ENCODE peak calls at places on chromosome X, in seven cellular contexts. E is HCT116, M is PC-3, L is OCI-LY7, Q is neural progenitor cell, H is SK-N-SH, U is GM23248. F is an unnamed sample.

GRCh38 chrX:45050558-45050957 is 150.1 kb downstream of the DIPK2B start:
- DNase-seq in L (no peak), U (no peak), M (peak; percentile 8), H (no peak), E (no peak), Q (no peak), F (no peak)

GRCh38 chrX:3697220-3697684 is 16.2 kb downstream of the PRKX start:
- DNase-seq in Q (no peak), E (no peak), L (no peak), H (no peak), M (no peak), U (no peak), F (no peak)

GRCh38 chrX:34521563-34521962 is 135.5 kb downstream of the TMEM47 start:
- DNase-seq in H (no peak), Q (peak; percentile 55), L (no peak), U (peak; percentile 6), M (peak; percentile 19), E (no peak), F (no peak)

GRCh38 chrX:134396174-134396573 is 63.8 kb upstream of the HPRT1 start:
- DNase-seq in Q (peak; percentile 2), E (no peak), L (peak; percentile 8), M (peak; percentile 37), U (peak; percentile 45), H (peak; percentile 38), F (peak; percentile 34)

GRCh38 chrX:418927-419729 is 32.4 kb upstream of the PPP2R3B start:
- DNase-seq in L (no peak), H (no peak), M (no peak), Q (no peak), E (no peak), U (no peak), F (no peak)

GRCh38 chrX:111322231-111322855 is 52.1 kb upstream of the CAPN6 start:
- DNase-seq in H (no peak), Q (peak; percentile 32), M (no peak), L (no peak), E (no peak), U (no peak), F (no peak)

GRCh38 chrX:7170903-7171302 is 22.9 kb upstream of the PUDP start:
- DNase-seq in H (peak; percentile 28), L (peak; percentile 9), E (no peak), U (no peak), Q (no peak), M (peak; percentile 43), F (no peak)

GRCh38 chrX:131675596-131676194 is 131.8 kb downstream of the OR13H1 start:
- DNase-seq in H (peak; percentile 35), L (peak; percentile 2), E (peak; percentile 7), M (peak; percentile 45), Q (peak; percentile 39), U (peak; percentile 19), F (peak; percentile 52)

GRCh38 chrX:41491267-41492004 is 44.3 kb downstream of the NYX start:
- DNase-seq in M (peak; percentile 76), L (no peak), H (no peak), U (peak; percentile 90), E (peak; percentile 65), Q (peak; percentile 71), F (no peak)

GRCh38 chrX:2692221-2693122 is 1.4 kb downstream of the CD99 start:
- DNase-seq in E (no peak), M (peak; percentile 31), Q (peak; percentile 39), U (peak; percentile 70), L (peak; percentile 38), H (peak; percentile 17), F (no peak)

GRCh38 chrX:2829469-2830246 is 928 bp downstream of the GYG2 start:
- DNase-seq in L (no peak), M (no peak), E (no peak), U (no peak), Q (peak; percentile 42), H (no peak), F (no peak)

GRCh38 chrX:40150503-40150902 is 52.7 kb upstream of the BCOR start:
- DNase-seq in Q (peak; percentile 16), E (no peak), U (no peak), L (peak; percentile 48), H (no peak), M (peak; percentile 32), F (no peak)

DNA sequence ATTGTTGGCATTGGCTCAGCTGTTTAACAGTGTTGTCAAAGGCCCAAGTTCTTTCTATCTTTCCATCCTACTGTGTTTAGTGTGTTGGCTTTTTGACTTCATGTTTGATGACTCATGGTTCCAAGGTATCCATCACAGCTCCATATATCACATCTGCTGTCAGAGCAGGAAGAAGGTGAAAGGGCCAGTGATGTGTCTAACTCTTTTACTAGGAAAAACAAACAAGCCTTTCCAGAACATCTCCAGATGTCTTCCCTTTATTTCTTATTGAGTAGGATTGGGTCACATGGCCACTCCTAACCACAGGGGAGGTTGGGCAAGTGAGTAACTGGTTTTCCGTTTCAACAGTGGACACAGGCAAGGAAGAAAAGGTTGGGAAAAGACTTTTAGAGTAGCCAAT is 65.2 kb downstream of the PHEX start:
- DNase-seq in U (peak; percentile 63), Q (no peak), M (peak; percentile 87), H (no peak), L (no peak), E (no peak), F (no peak)
- H3K27ac ChIP-seq in U (peak overlapping the region; percentile 18), Q (no peak overlapping the region), M (peak overlapping the region; percentile 78), H (no peak overlapping the region), L (no peak overlapping the region), E (no peak overlapping the region), F (no peak overlapping the region)

DNA sequence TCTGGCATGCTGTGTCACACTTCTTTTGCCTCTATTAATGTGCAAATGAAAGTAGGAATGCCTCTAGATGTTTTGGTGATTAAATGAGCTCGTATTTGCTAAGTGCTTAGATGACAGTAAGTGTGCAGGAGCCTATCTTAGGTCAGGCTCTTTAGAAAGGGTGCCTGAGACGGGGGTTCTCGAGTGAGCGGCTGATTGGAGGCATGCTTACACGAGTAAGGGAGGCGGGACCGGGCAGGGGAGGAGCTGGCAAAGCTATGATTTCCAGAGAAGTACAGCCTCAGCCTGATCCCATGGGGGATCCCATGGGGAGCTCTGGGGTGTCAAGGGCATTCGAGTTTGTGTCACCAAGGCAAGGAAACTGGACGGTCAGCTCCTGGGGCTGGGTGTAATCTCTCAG is 44.8 kb downstream of the CLDN34 start:
- DNase-seq in L (no peak), E (no peak), Q (peak; percentile 8), M (no peak), H (no peak), U (no peak), F (no peak)
- TF ChIP-seq EZH2phosphoT487 in L (no peak), E (no peak), Q (no peak), M (no peak), H (no peak), U (no peak), F (no peak)

GRCh38 chrX:47863187-47863586 is 26.5 kb downstream of the ZNF81 start:
- DNase-seq in M (no peak), L (no peak), Q (no peak), E (no peak), U (peak; percentile 0), H (no peak), F (no peak)
- H3K27ac ChIP-seq in M (no peak overlapping the region), L (no peak overlapping the region), Q (no peak overlapping the region), E (no peak overlapping the region), U (no peak overlapping the region), H (no peak overlapping the region), F (no peak overlapping the region)

DNA sequence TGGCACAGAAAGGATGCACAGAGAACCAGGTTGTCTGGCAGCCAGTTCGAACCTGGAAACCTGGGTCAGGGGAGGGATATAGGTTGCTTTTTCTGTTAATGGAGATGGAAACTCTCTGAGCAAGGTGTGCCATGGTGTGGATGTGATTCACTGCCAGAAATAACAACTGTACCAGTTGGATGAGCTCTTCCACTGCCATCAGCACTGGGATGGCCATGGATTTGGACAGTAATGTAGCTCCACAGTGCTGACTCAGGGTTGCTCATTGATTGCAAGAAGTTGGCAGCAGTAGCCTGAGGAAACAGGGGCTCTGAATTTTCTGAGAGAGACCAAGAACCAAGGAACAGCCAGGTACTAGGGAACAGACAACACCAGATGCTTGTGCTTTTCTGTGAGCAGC is 33.8 kb downstream of the PNMA5 start:
- DNase-seq in M (peak; percentile 31), H (no peak), U (peak; percentile 8), E (no peak), L (no peak), Q (no peak), F (no peak)
- TF ChIP-seq EZH2phosphoT487 in M (no peak), H (no peak), U (no peak), E (no peak), L (no peak), Q (no peak), F (no peak)

GRCh38 chrX:47112316-47112954 is 32.1 kb downstream of the NDUFB11 start:
- DNase-seq in Q (no peak), L (no peak), M (no peak), E (no peak), H (no peak), U (no peak), F (no peak)
- H3K27ac ChIP-seq in Q (no peak overlapping the region), L (no peak overlapping the region), M (no peak overlapping the region), E (no peak overlapping the region), H (no peak overlapping the region), U (no peak overlapping the region), F (no peak overlapping the region)

GRCh38 chrX:42978655-42979379 is 200.9 kb upstream of the PPP1R2C start:
- DNase-seq in L (no peak), U (no peak), Q (no peak), E (no peak), H (no peak), M (no peak), F (no peak)
- TF ChIP-seq EZH2phosphoT487 in L (no peak), U (no peak), Q (no peak), E (no peak), H (no peak), M (no peak), F (no peak)

GRCh38 chrX:48541140-48541814 is 1.8 kb downstream of the TBC1D25 start:
- DNase-seq in Q (no peak), H (no peak), E (no peak), L (no peak), M (no peak), U (no peak), F (peak; percentile 75)
- H3K27ac ChIP-seq in Q (no peak overlapping the region), H (no peak overlapping the region), E (no peak overlapping the region), L (no peak overlapping the region), M (no peak overlapping the region), U (no peak overlapping the region), F (peak overlapping the region; percentile 87)

GRCh38 chrX:75155830-75156525 is at the start of gene ABCB7:
- DNase-seq in H (peak; percentile 75), U (peak; percentile 79), M (peak; percentile 75), Q (peak; percentile 82), L (peak; percentile 77), E (peak; percentile 35), F (peak; percentile 71)
- TF ChIP-seq EZH2phosphoT487 in H (no peak), U (no peak), M (no peak), Q (no peak), L (no peak), E (no peak), F (no peak)

GRCh38 chrX:118872102-118872566 is 48.5 kb downstream of the ZCCHC12 start:
- DNase-seq in L (no peak), Q (no peak), H (no peak), E (no peak), M (peak; percentile 77), U (peak; percentile 63), F (no peak)
- H3K27ac ChIP-seq in L (no peak overlapping the region), Q (no peak overlapping the region), H (no peak overlapping the region), E (no peak overlapping the region), M (peak overlapping the region; percentile 86), U (no peak overlapping the region), F (no peak overlapping the region)

GRCh38 chrX:107324493-107325310 is 118.3 kb downstream of the DNAAF6 start:
- DNase-seq in E (no peak), M (peak; percentile 6), H (peak; percentile 74), Q (peak; percentile 89), U (peak; percentile 45), L (peak; percentile 14), F (peak; percentile 25)
- TF ChIP-seq EZH2phosphoT487 in E (no peak), M (no peak), H (no peak), Q (no peak), U (no peak), L (no peak), F (no peak)